ENCODE peak calls at places on chromosome 21, in ten cellular contexts. X is stomach, H is A549, N is ovary, Y is esophagus squamous epithelium, E is lower leg skin, O is transverse colon, A is IMR-90, S is heart left ventricle, R is HCT116. U is an unnamed sample.

GRCh38 chr21:39911286-39911685 is 44.0 kb downstream of the PCP4 start:
- DNase-seq in H (no peak), E (peak), R (no peak), X (no peak), O (no peak), Y (no peak), S (no peak), A (no peak), N (no peak), U (no peak)

GRCh38 chr21:28393279-28393678 is 599.4 kb downstream of the LTN1 start:
- DNase-seq in X (peak), O (peak), Y (no peak), E (no peak), A (peak), N (no peak), H (no peak), S (no peak), R (no peak), U (no peak)

GRCh38 chr21:22791986-22792560 is 1793.9 kb downstream of the NCAM2 start:
- DNase-seq in N (no peak), Y (no peak), H (peak), X (no peak), S (no peak), O (no peak), A (peak), R (no peak), E (no peak), U (no peak)

GRCh38 chr21:35943752-35944151 is 116.6 kb downstream of the SETD4 start:
- DNase-seq in N (no peak), Y (no peak), R (no peak), S (no peak), H (no peak), A (no peak), O (no peak), X (no peak), E (no peak), U (no peak)

GRCh38 chr21:14223365-14223764 is 7.4 kb downstream of the RBM11 start:
- DNase-seq in S (no peak), E (no peak), R (no peak), A (no peak), O (no peak), X (no peak), Y (no peak), N (no peak), H (no peak), U (no peak)

GRCh38 chr21:15000076-15000475 is 64.7 kb downstream of the NRIP1 start:
- DNase-seq in O (no peak), R (no peak), S (no peak), Y (no peak), H (no peak), X (no peak), A (peak), N (no peak), E (no peak), U (no peak)

GRCh38 chr21:37784591-37785318 is 131.5 kb downstream of the KCNJ6 start:
- DNase-seq in A (no peak), E (no peak), S (no peak), R (no peak), Y (no peak), X (no peak), O (no peak), N (no peak), H (no peak), U (no peak)

GRCh38 chr21:34537838-34538237 is 25.8 kb upstream of the KCNE1 start:
- DNase-seq in X (no peak), E (no peak), O (no peak), H (no peak), A (peak), S (no peak), Y (no peak), R (no peak), N (no peak), U (no peak)

GRCh38 chr21:18493420-18493819 is 89.8 kb upstream of the TMPRSS15 start:
- DNase-seq in O (no peak), Y (no peak), A (no peak), S (no peak), N (no peak), E (no peak), X (no peak), R (no peak), H (no peak), U (no peak)

GRCh38 chr21:27454234-27454633 is 487.3 kb upstream of the ADAMTS5 start:
- DNase-seq in E (no peak), Y (no peak), N (no peak), O (no peak), A (no peak), R (no peak), S (no peak), H (no peak), X (no peak), U (no peak)

GRCh38 chr21:25563399-25564116 is 43.7 kb downstream of the MRPL39 start:
- DNase-seq in A (no peak), N (no peak), H (no peak), R (no peak), X (no peak), S (no peak), O (peak), E (no peak), Y (no peak), U (no peak)
- TF ChIP-seq POLR2A in A (no peak), N (no peak), H (no peak), R (no peak), X (no peak), S (no peak), O (no peak), E (no peak), Y (no peak), U (no peak)

GRCh38 chr21:25801217-25802015 is 66.6 kb downstream of the GABPA start:
- DNase-seq in H (peak), X (peak), S (peak), O (peak), A (peak), R (peak), N (peak), E (peak), Y (no peak), U (peak)
- H3K4me3 ChIP-seq in H (peak), X (no peak), S (no peak), O (no peak), A (peak), R (no peak), N (no peak), E (no peak), Y (peak), U (no peak)

GRCh38 chr21:32587651-32588050 is 2.3 kb upstream of the TCP10L start:
- DNase-seq in O (no peak), Y (no peak), H (no peak), A (no peak), R (no peak), N (no peak), S (no peak), E (no peak), X (no peak), U (no peak)
- TF ChIP-seq POLR2A in O (no peak), Y (no peak), H (no peak), A (no peak), R (no peak), N (no peak), S (no peak), E (no peak), X (no peak), U (no peak)

GRCh38 chr21:17352937-17353655 is 159.7 kb upstream of the CXADR start:
- DNase-seq in N (no peak), Y (no peak), X (no peak), R (no peak), S (no peak), E (no peak), H (no peak), O (no peak), A (no peak), U (no peak)

GRCh38 chr21:17343055-17343454 is 169.8 kb upstream of the CXADR start:
- DNase-seq in X (no peak), O (no peak), N (no peak), H (no peak), E (no peak), Y (no peak), S (no peak), R (no peak), A (peak), U (no peak)

GRCh38 chr21:17348849-17349248 is 164.0 kb upstream of the CXADR start:
- DNase-seq in N (no peak), E (no peak), A (no peak), S (no peak), R (no peak), X (no peak), Y (no peak), O (no peak), H (no peak), U (no peak)

GRCh38 chr21:17351766-17352165 is 161.1 kb upstream of the CXADR start:
- DNase-seq in O (no peak), H (no peak), S (no peak), A (no peak), Y (no peak), E (no peak), R (no peak), N (no peak), X (no peak), U (no peak)

DNA sequence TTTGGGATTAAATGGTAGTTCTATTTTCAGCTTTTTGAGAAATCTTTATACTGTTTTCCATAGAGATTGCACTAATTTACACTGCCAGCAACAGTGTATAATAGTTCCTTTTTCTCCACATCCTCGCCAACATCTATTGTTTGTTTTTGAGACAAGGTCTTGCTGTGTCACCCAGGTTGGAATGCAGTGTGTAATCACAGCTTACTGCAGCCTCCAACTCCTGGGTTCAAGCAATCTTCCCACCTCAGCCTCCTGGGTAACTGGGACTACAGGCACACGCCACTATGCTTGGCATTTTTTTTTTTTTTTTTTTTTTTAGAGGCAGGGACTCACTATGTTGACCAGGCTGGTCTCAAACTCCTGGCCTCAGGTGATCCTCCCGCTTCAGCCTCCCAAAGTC is 164.5 kb upstream of the CXADR start:
- DNase-seq in A (no peak), S (no peak), N (no peak), H (no peak), R (no peak), O (no peak), X (no peak), E (no peak), Y (no peak), U (no peak)
- H3K4me3 ChIP-seq in A (no peak), S (no peak), N (no peak), H (no peak), R (no peak), O (no peak), X (no peak), E (no peak), Y (no peak), U (no peak)

DNA sequence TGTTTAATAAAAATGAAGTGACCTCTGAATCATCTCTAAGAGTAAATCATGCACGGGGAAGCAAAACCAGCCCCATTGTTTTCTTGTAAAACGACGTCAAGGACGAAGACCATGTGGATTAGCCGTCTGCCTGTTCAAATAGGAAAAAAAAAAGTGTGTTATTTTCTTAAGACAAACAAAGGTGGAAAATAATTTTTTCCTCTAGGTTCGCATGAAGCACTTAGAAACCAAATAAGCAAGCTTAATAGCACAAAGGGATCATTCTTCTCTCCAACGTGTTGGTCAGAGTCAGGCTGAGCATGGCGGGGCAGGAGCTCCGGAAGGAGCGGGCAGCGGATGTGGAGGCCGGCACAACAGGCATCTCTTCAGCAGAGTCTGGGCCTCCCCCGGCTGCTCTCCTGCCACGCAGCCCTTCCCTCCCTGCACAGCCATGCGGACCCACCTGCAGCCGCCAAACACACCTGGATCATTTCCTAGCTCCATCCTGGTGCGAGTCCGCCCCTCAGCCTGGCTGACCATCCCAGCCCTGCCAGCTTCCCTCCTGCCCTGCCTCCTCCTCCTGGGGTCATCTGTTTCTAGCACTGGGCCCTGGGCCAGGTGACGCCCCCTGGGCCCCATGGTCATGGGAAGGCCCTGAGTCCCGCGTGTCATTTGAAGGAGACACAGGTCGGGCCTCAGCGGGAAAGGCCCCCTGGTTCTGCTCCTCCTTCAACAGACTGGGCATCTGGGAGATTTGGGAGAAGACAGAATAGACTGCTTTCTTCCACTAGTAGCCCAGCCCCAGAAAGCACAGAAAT is 40.2 kb downstream of the MX1 start:
- DNase-seq in S (no peak), E (no peak), A (no peak), H (peak), O (no peak), Y (no peak), X (no peak), R (no peak), N (no peak), U (no peak)
- TF ChIP-seq POLR2A in S (no peak), E (no peak), A (no peak), H (no peak), O (no peak), Y (no peak), X (no peak), R (no peak), N (no peak), U (no peak)

DNA sequence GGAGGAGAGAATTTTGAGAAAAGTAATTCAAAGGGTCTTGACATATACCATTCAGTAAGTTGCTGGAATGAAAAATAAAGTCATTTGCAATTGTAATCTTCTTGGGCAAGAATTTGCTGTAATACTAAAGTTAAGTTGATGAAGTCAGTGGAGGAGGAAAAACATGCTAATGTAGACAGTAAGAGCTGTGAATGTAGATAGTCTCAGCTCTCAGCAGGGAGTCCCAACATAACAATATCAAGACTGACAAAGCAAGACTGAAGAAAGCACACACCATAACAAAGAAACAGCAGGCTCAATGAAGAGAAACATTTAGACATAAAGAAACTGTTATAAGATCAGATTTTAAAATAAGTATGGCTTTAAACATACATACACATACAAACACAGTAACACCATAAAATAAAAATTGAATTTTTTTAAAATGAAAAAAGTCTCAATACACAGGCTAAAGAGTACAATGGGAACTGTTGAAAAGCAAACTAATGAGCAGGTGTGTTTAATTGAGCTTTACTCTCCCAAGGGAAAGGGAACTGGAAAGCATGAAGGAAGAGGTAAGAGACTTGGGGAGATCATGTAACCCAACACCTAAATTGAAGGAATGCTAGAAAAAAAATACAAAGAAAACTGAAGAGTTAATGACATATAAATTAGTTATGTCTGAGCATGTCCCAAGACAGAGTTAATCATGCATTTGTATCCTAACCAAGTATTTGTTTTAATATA is 336.3 kb upstream of the NCAM2 start:
- DNase-seq in Y (no peak), X (no peak), R (no peak), O (no peak), N (no peak), S (no peak), H (no peak), A (no peak), E (no peak), U (no peak)
- H3K4me3 ChIP-seq in Y (no peak), X (no peak), R (no peak), O (no peak), N (no peak), S (no peak), H (no peak), A (no peak), E (no peak), U (no peak)

GRCh38 chr21:44920694-44921604 is at the start of gene ITGB2:
- DNase-seq in R (no peak), N (no peak), Y (no peak), O (peak), X (peak), A (no peak), H (no peak), S (peak), E (no peak), U (no peak)
- TF ChIP-seq POLR2A in R (no peak), N (no peak), Y (no peak), O (no peak), X (no peak), A (no peak), H (no peak), S (no peak), E (no peak), U (no peak)

GRCh38 chr21:45409466-45410150 is 4.6 kb downstream of the COL18A1 start:
- DNase-seq in N (peak), S (peak), Y (no peak), X (no peak), R (no peak), A (no peak), H (no peak), E (no peak), O (no peak), U (no peak)
- H3K4me3 ChIP-seq in N (no peak), S (no peak), Y (no peak), X (no peak), R (no peak), A (no peak), H (no peak), E (no peak), O (no peak), U (no peak)